ENCODE peak calls at places on chromosome 22, in four cellular contexts. One of them, this sample, is unnamed.

GRCh38 chr22:39543095-39543494 is 10.5 kb upstream of the RPS19BP1 start:
- DNase-seq in AG08395: peak
- DNase-seq in HTR-8/SVneo: no peak
- DNase-seq in activated CD8-positive, alpha-beta memory T cell treated with anti-CD3 and anti-CD28 coated beads, Interleukin-2, amount 50 U/mL, for 48 hours: no peak
- DNase-seq in this sample: no peak

GRCh38 chr22:23182289-23183106 is 2.2 kb downstream of the BCR start:
- DNase-seq in AG08395: no peak
- DNase-seq in HTR-8/SVneo: peak
- DNase-seq in activated CD8-positive, alpha-beta memory T cell treated with anti-CD3 and anti-CD28 coated beads, Interleukin-2, amount 50 U/mL, for 48 hours: peak
- DNase-seq in this sample: no peak

GRCh38 chr22:45930324-45930723 is 46.6 kb downstream of the WNT7B start:
- DNase-seq in AG08395: no peak
- DNase-seq in HTR-8/SVneo: no peak
- DNase-seq in activated CD8-positive, alpha-beta memory T cell treated with anti-CD3 and anti-CD28 coated beads, Interleukin-2, amount 50 U/mL, for 48 hours: no peak
- DNase-seq in this sample: no peak

GRCh38 chr22:44363214-44363979 is 50.6 kb upstream of the SHISAL1 start:
- DNase-seq in AG08395: peak
- DNase-seq in HTR-8/SVneo: peak
- DNase-seq in activated CD8-positive, alpha-beta memory T cell treated with anti-CD3 and anti-CD28 coated beads, Interleukin-2, amount 50 U/mL, for 48 hours: no peak
- DNase-seq in this sample: peak

GRCh38 chr22:26550498-26551033 is 38.3 kb upstream of the TFIP11 start:
- DNase-seq in AG08395: peak
- DNase-seq in HTR-8/SVneo: peak
- DNase-seq in activated CD8-positive, alpha-beta memory T cell treated with anti-CD3 and anti-CD28 coated beads, Interleukin-2, amount 50 U/mL, for 48 hours: no peak
- DNase-seq in this sample: peak

GRCh38 chr22:37103151-37103550 is 6.4 kb downstream of the TMPRSS6 start:
- DNase-seq in AG08395: no peak
- DNase-seq in HTR-8/SVneo: no peak
- DNase-seq in activated CD8-positive, alpha-beta memory T cell treated with anti-CD3 and anti-CD28 coated beads, Interleukin-2, amount 50 U/mL, for 48 hours: peak
- DNase-seq in this sample: no peak

GRCh38 chr22:28230682-28231081 is 311.6 kb upstream of the PITPNB start:
- DNase-seq in AG08395: peak
- DNase-seq in HTR-8/SVneo: no peak
- DNase-seq in activated CD8-positive, alpha-beta memory T cell treated with anti-CD3 and anti-CD28 coated beads, Interleukin-2, amount 50 U/mL, for 48 hours: no peak
- DNase-seq in this sample: no peak

GRCh38 chr22:27057717-27058116 is 400.3 kb downstream of the MIAT start:
- DNase-seq in AG08395: no peak
- DNase-seq in HTR-8/SVneo: no peak
- DNase-seq in activated CD8-positive, alpha-beta memory T cell treated with anti-CD3 and anti-CD28 coated beads, Interleukin-2, amount 50 U/mL, for 48 hours: no peak
- DNase-seq in this sample: no peak

GRCh38 chr22:41574847-41575381 is 14.1 kb downstream of the CSDC2 start:
- DNase-seq in AG08395: no peak
- DNase-seq in HTR-8/SVneo: no peak
- DNase-seq in activated CD8-positive, alpha-beta memory T cell treated with anti-CD3 and anti-CD28 coated beads, Interleukin-2, amount 50 U/mL, for 48 hours: no peak
- DNase-seq in this sample: no peak

GRCh38 chr22:25900390-25900789 is 158.4 kb downstream of the MYO18B start:
- DNase-seq in AG08395: no peak
- DNase-seq in HTR-8/SVneo: no peak
- DNase-seq in activated CD8-positive, alpha-beta memory T cell treated with anti-CD3 and anti-CD28 coated beads, Interleukin-2, amount 50 U/mL, for 48 hours: no peak
- DNase-seq in this sample: no peak

GRCh38 chr22:30420401-30421178 is 5.0 kb upstream of the MTFP1 start:
- DNase-seq in AG08395: peak
- DNase-seq in HTR-8/SVneo: no peak
- DNase-seq in activated CD8-positive, alpha-beta memory T cell treated with anti-CD3 and anti-CD28 coated beads, Interleukin-2, amount 50 U/mL, for 48 hours: no peak
- DNase-seq in this sample: peak

GRCh38 chr22:47168900-47169800 is 406.7 kb downstream of the TBC1D22A start:
- DNase-seq in AG08395: peak
- DNase-seq in HTR-8/SVneo: peak
- DNase-seq in activated CD8-positive, alpha-beta memory T cell treated with anti-CD3 and anti-CD28 coated beads, Interleukin-2, amount 50 U/mL, for 48 hours: no peak
- DNase-seq in this sample: peak

This sample was measured in hepatic stellate cell.